ENCODE peak calls at places on chromosomes 3 and 15, in six cellular contexts. I is fibroblast of lung, G is left ventricle myocardium inferior, X is HCT116, R is heart left ventricle, O is transverse colon. M is an unnamed sample.

GRCh38 chr15:65583701-65584100 is 27.2 kb downstream of the INTS14 start:
- DNase-seq in O (peak; percentile 13), I (peak; percentile 29), G (no peak), X (no peak), R (no peak), M (no peak)

GRCh38 chr15:65954289-65954741 is 85.0 kb downstream of the RAB11A start:
- DNase-seq in G (no peak), X (peak; percentile 31), O (no peak), I (no peak), R (no peak), M (no peak)

GRCh38 chr3:150114873-150115570 is 144.3 kb upstream of the PFN2 start:
- DNase-seq in I (peak; percentile 61), X (no peak), R (no peak), O (no peak), G (no peak), M (no peak)

GRCh38 chr3:139559541-139559940 is 20.0 kb upstream of the RBP1 start:
- DNase-seq in R (no peak), O (no peak), X (no peak), G (no peak), I (no peak), M (no peak)

GRCh38 chr3:124812291-124813265 is 74.6 kb downstream of the ITGB5 start:
- DNase-seq in G (peak; percentile 70), O (peak; percentile 79), I (peak; percentile 99), X (peak; percentile 82), R (peak; percentile 72), M (peak; percentile 94)

GRCh38 chr3:2896281-2896967 is 213.8 kb downstream of the IL5RA start:
- DNase-seq in R (no peak), I (no peak), O (no peak), X (no peak), G (no peak), M (no peak)

GRCh38 chr3:53949541-53949940 is 57.9 kb upstream of the SELENOK start:
- DNase-seq in I (no peak), R (no peak), X (no peak), O (no peak), G (no peak), M (no peak)

GRCh38 chr15:31325432-31325975 is 1.1 kb upstream of the KLF13 start:
- DNase-seq in O (peak; percentile 77), G (peak; percentile 88), X (no peak), I (peak; percentile 66), R (peak; percentile 91), M (peak; percentile 85)

GRCh38 chr3:172069473-172069872 is 30.1 kb downstream of the FNDC3B start:
- DNase-seq in X (no peak), O (no peak), R (no peak), I (no peak), G (no peak), M (peak; percentile 57)

GRCh38 chr3:138465927-138466326 is 31.5 kb downstream of the ESYT3 start:
- DNase-seq in I (no peak), G (no peak), X (no peak), O (no peak), R (no peak), M (no peak)

GRCh38 chr3:9778102-9778501 is 8.4 kb upstream of the CAMK1 start:
- DNase-seq in X (no peak), R (no peak), G (no peak), I (peak; percentile 52), O (no peak), M (no peak)

GRCh38 chr15:99440551-99441426 is 125.0 kb upstream of the MEF2A start:
- DNase-seq in O (no peak), X (no peak), R (no peak), I (no peak), G (no peak), M (no peak)

DNA sequence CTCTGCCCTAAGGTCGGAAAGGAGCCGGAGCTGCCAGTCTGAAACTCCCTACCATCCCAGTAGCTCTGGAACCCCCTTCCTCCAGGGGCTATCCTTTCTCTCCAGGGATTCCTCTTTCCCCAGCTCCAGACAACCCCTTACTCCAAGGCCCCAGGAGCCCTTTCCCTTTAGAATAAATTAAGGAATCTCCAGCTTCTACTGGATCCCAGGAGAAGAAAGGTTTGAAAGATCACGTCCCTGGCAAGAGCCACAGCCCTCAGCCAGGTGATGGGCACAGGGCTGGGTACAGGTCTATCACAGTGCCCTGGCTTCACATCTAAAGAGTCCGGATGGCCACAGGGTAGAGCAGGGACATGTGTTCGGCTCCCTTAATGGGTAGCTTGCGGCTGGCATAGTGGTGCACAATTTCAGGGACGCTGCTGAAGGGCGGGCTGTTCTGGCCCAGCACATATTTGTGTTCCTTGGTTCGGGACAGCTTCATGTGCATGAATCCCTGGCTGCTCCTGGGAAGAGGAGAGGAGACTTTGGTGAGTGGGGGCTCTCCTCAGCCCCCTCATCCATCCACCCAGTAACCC is 20.0 kb downstream of the SHF start:
- DNase-seq in X (no peak), G (no peak), R (no peak), O (no peak), I (no peak), M (no peak)
- H3K4me3 ChIP-seq in X (peak overlapping the region; percentile 73), G (peak overlapping the region; percentile 70), R (peak overlapping the region; percentile 90), O (peak overlapping the region; percentile 47), I (peak overlapping the region; percentile 59), M (peak overlapping the region; percentile 70)

DNA sequence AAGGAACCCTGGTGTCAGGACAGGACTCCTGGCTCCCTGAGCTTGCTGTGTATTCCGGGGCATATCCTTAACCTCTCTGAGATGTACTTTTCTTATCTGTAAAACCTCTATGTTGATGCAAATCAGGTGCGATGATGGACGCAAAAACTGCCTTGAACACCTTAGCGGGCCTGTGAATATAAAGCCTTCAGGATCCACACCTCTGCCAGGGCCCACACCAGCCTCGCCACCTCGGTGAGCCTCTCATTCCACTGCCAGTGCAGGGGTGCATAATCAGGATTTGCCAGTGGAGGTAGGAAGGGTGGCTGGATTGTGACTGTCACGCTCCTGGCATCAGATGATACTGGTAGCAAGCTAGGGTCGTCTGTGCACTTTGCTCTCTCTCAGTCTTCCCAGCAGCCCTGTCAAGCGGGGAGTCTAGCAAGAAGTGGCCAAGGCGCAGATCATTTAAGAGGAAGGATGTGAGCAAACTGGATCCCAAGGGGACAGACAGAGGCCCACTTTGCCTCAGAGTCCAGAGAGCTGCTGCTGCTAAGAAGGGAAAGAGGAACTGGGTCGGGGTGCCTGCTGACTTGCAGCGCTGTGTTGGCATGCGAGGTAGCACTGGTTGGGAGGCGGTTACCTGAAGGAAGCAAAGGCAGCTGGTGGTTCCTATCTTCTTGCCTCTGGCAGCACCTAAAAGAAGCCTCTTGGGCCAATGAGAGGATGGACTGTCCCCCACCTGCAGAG is 27.9 kb downstream of the SMAD3 start:
- DNase-seq in X (no peak), G (peak; percentile 36), O (peak; percentile 49), I (no peak), R (peak; percentile 62), M (no peak)
- H3K27ac ChIP-seq in X (no peak overlapping the region), G (peak overlapping the region; percentile 10), O (no peak overlapping the region), I (no peak overlapping the region), R (no peak overlapping the region), M (no peak overlapping the region)

DNA sequence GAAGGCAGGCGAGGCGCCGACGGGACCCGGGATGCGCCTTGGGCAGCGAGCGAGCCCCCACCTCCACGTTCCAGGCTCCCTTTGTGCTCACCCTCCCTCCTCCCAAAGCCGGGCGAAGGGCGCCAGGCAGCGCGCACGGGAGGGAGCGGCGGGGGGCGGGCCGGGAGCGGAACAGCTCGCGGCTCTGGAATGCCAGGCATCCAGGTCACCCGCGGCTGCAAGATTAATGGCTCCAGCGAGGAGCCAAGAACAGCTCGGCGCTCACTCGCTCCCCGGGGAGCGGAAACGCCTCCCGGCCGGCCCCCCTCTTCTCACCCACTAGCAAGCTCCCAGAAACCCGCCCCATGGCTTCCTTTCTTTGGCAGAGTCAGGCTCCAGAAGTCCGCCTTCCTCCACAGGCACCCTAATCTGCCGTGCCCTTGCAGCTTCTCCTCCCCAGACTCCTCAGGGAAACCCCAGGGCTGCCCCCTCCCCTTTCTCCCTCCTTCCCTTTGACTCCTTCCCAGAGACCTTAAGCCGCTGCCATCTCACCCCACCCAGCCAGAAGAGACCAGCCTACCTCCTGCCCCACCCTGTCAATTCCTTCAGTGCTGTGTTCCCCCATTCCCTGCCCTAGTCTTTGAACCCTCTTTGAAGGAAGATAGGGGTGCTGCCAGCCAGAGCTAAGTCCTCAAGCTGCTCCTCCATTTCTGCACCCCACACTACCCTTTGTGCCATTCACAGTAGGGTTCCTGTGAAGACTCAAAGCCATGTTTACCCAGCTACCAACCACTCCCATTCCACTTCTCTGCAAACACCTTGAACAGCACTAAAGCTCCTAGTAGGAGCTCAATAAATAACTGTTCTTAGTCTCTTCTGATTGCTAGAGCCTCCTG is 9.9 kb downstream of the AMOTL2 start:
- DNase-seq in X (peak; percentile 74), R (peak; percentile 94), I (peak; percentile 95), G (peak; percentile 95), O (peak; percentile 90), M (peak; percentile 98)
- H3K4me3 ChIP-seq in X (peak overlapping the region; percentile 48), R (peak overlapping the region; percentile 43), I (no peak overlapping the region), G (peak overlapping the region; percentile 58), O (peak overlapping the region; percentile 24), M (no peak overlapping the region)

DNA sequence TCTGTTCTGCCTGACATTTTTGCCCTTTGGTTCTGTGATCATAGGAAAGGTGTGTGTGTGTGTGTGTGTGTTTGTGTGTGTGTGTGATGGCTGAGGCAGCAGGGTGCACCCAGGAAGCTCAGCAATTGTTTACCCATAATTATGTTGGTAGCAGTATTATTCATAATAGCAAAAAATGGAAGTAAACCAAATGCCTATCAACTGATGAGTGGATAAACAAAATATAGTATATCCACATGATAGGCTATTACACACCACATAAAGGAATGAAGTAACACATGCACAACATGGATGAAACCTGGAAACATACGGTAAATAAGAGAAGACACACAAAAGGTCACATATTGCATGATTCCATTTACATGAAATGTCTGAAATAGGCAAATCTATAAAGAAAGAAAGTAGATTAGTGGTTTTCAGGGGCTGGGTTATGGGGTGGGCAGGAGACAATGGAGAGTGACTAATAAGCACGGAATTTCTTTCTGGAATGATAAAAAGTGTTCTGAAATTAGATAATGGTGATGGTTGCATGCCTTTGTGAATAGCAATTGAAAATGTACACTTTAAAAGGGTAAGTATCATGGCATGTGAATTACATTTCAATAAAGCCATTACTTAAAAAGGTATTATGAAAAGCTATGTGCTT is 167.2 kb downstream of the POLR2M start:
- DNase-seq in O (no peak), G (no peak), X (no peak), R (no peak), I (peak; percentile 18), M (no peak)
- H3K27ac ChIP-seq in O (no peak overlapping the region), G (no peak overlapping the region), X (no peak overlapping the region), R (no peak overlapping the region), I (no peak overlapping the region), M (no peak overlapping the region)

DNA sequence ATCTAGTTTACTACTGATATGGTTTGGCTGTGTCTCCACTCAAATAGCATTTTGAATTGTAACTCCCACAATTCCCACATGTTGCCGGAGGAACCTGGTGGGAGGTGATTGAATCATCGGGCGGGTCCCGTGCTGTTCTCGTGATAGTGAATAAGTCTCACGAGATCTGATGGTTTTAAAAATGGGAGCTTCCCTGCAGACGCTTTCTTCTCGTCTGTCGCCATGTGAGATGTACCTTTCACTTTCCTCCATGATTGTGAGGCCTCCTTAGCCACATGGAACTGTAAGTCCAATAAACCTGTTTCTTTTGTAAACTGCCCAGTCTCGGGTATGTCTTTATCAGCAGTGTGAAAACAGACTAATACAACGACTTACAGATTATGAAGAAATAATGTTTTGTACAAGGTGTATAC is 35.6 kb upstream of the PYDC2 start:
- DNase-seq in G (no peak), R (no peak), I (no peak), O (no peak), X (no peak), M (no peak)
- H3K4me3 ChIP-seq in G (peak overlapping the region; percentile 5), R (peak overlapping the region; percentile 32), I (no peak overlapping the region), O (no peak overlapping the region), X (no peak overlapping the region), M (no peak overlapping the region)

GRCh38 chr15:51908312-51908711 is 63.3 kb downstream of the LEO1 start:
- DNase-seq in R (no peak), G (no peak), I (peak; percentile 51), O (no peak), X (no peak), M (no peak)
- H3K27ac ChIP-seq in R (no peak overlapping the region), G (no peak overlapping the region), I (no peak overlapping the region), O (no peak overlapping the region), X (peak overlapping the region; percentile 44), M (no peak overlapping the region)